ENCODE peak calls at places on chromosomes 1 and 21, in eight cellular contexts. J, X, R, E, T, G, Z and V are unnamed samples.

GRCh38 chr1:98201640-98202039 is 280.8 kb upstream of the DPYD start:
- DNase-seq in G (no peak), J (no peak), E (no peak), T (no peak), R (no peak), Z (no peak), X (no peak), V (peak)

GRCh38 chr1:225477296-225477911 is 49.6 kb upstream of the LBR start:
- DNase-seq in R (no peak), T (no peak), E (no peak), G (no peak), X (no peak), Z (no peak), J (no peak), V (no peak)

GRCh38 chr1:59146651-59147358 is 150.1 kb upstream of the FGGY start:
- DNase-seq in G (peak), Z (no peak), T (peak), E (peak), R (no peak), J (no peak), X (no peak), V (no peak)

GRCh38 chr21:36209626-36210171 is 53.1 kb downstream of the DOP1B start:
- DNase-seq in X (peak), E (peak), T (no peak), G (no peak), Z (peak), R (peak), J (peak), V (peak)

GRCh38 chr1:56034222-56034621 is 545.1 kb downstream of the PLPP3 start:
- DNase-seq in G (no peak), Z (no peak), R (no peak), X (no peak), T (no peak), J (no peak), E (no peak), V (no peak)

GRCh38 chr1:96365596-96365995 is 356.0 kb upstream of the PTBP2 start:
- DNase-seq in X (no peak), G (no peak), Z (peak), J (peak), R (no peak), E (no peak), T (no peak), V (no peak)

GRCh38 chr1:27473755-27474154 is 16.2 kb downstream of the WASF2 start:
- DNase-seq in X (no peak), J (no peak), Z (no peak), E (no peak), R (no peak), T (no peak), G (no peak), V (no peak)

GRCh38 chr1:172950528-172950927 is 100.2 kb downstream of the TNFSF18 start:
- DNase-seq in G (no peak), Z (no peak), R (no peak), X (no peak), J (no peak), T (no peak), E (no peak), V (no peak)

GRCh38 chr1:94236630-94237290 is 624 bp downstream of the ARHGAP29 start:
- DNase-seq in J (no peak), X (peak), Z (no peak), G (peak), E (no peak), T (no peak), R (peak), V (no peak)

GRCh38 chr1:180536796-180537372 is 21.9 kb upstream of the OVAAL start:
- DNase-seq in E (no peak), R (no peak), G (no peak), T (no peak), J (no peak), Z (no peak), X (no peak), V (no peak)

GRCh38 chr1:1554550-1554925 is 14.1 kb upstream of the TMEM240 start:
- DNase-seq in E (no peak), Z (no peak), G (no peak), J (no peak), X (no peak), R (no peak), T (no peak), V (no peak)

GRCh38 chr1:168261390-168261789 is 19.3 kb upstream of the TBX19 start:
- DNase-seq in X (no peak), E (no peak), G (no peak), R (no peak), T (no peak), J (no peak), Z (no peak), V (peak)

GRCh38 chr21:45617021-45617930 is 26.2 kb upstream of the PCBP3 start:
- DNase-seq in E (no peak), G (no peak), J (no peak), T (no peak), Z (no peak), R (no peak), X (no peak), V (no peak)

GRCh38 chr1:37068897-37069296 is 34.6 kb upstream of the GRIK3 start:
- DNase-seq in E (no peak), Z (no peak), G (no peak), J (no peak), R (no peak), X (no peak), T (no peak), V (no peak)

GRCh38 chr21:44505673-44506278 is 34.2 kb downstream of the KRTAP10-1 start:
- DNase-seq in G (no peak), T (no peak), X (no peak), R (no peak), J (no peak), E (no peak), Z (no peak), V (no peak)

GRCh38 chr1:44114098-44114497 is 4.5 kb upstream of the KLF17 start:
- DNase-seq in X (no peak), T (no peak), Z (no peak), R (no peak), E (no peak), G (no peak), J (no peak), V (no peak)

GRCh38 chr1:14403961-14404645 is 194.4 kb upstream of the KAZN start:
- DNase-seq in X (no peak), G (no peak), E (no peak), Z (no peak), J (no peak), T (no peak), R (no peak), V (no peak)

GRCh38 chr1:24594328-24594598 is 38.4 kb downstream of the NCMAP start:
- DNase-seq in R (no peak), X (no peak), G (no peak), Z (no peak), E (no peak), T (no peak), J (no peak), V (no peak)

GRCh38 chr1:37892151-37893047 is 33.0 kb upstream of the MTF1 start:
- DNase-seq in Z (no peak), R (no peak), E (no peak), T (no peak), X (no peak), G (no peak), J (no peak), V (no peak)

GRCh38 chr1:238060046-238060445 is 169.3 kb upstream of the ZP4 start:
- DNase-seq in R (no peak), G (no peak), X (no peak), E (no peak), Z (no peak), T (no peak), J (no peak), V (no peak)

GRCh38 chr1:198254521-198254920 is 97.7 kb downstream of the NEK7 start:
- DNase-seq in R (no peak), T (no peak), G (no peak), E (no peak), Z (no peak), J (no peak), X (no peak), V (no peak)

GRCh38 chr1:32780628-32781267 is 36.4 kb downstream of the YARS1 start:
- DNase-seq in T (no peak), J (no peak), E (no peak), Z (no peak), G (no peak), X (no peak), R (no peak), V (no peak)

GRCh38 chr1:5999711-6000443 is 7.7 kb upstream of the NPHP4 start:
- DNase-seq in T (no peak), X (no peak), Z (no peak), R (no peak), J (no peak), E (no peak), G (no peak), V (no peak)